ENCODE peak calls at places on chromosomes 5 and 9, in ten cellular contexts. M is heart left ventricle, K is esophagus squamous epithelium, C is IMR-90, L is H1, R is Peyer's patch, N is sigmoid colon, Q is ovary, S is HCT116, Y is right lobe of liver. J is an unnamed sample.

GRCh38 chr5:169648725-169649124 is 11.7 kb downstream of the DOCK2 start:
- DNase-seq in S (no peak), M (peak; percentile 60), Y (no peak), Q (no peak), L (no peak), C (peak; percentile 48), K (no peak), R (no peak), N (no peak), J (no peak)

GRCh38 chr5:174356536-174356935 is 311.0 kb downstream of the NSG2 start:
- DNase-seq in S (no peak), Q (no peak), M (no peak), C (no peak), K (no peak), N (no peak), Y (no peak), L (no peak), R (no peak), J (no peak)

GRCh38 chr5:129459485-129460120 is 495 bp upstream of the ADAMTS19 start:
- DNase-seq in C (peak; percentile 4), N (no peak), K (no peak), M (peak; percentile 58), Q (peak; percentile 10), L (peak; percentile 78), S (no peak), Y (peak; percentile 41), R (no peak), J (no peak)

GRCh38 chr5:82855893-82856292 is 221.3 kb downstream of the TMEM167A start:
- DNase-seq in Y (no peak), R (no peak), K (no peak), Q (no peak), C (no peak), L (no peak), M (no peak), N (no peak), S (no peak), J (no peak)

GRCh38 chr9:109408759-109409462 is 88.1 kb upstream of the EPB41L4B start:
- DNase-seq in M (no peak), Q (no peak), Y (no peak), S (no peak), L (no peak), K (no peak), N (no peak), C (peak; percentile 42), R (no peak), J (no peak)

GRCh38 chr9:129823163-129823933 is 588 bp downstream of the TOR1A start:
- DNase-seq in M (no peak), K (no peak), S (no peak), C (peak; percentile 27), L (peak; percentile 55), Y (peak; percentile 41), N (no peak), Q (no peak), R (no peak), J (peak; percentile 70)

GRCh38 chr9:89273528-89274279 is 37.3 kb upstream of the CKS2 start:
- DNase-seq in Y (no peak), Q (no peak), L (no peak), K (no peak), N (no peak), S (no peak), C (no peak), R (no peak), M (no peak), J (no peak)

GRCh38 chr9:77018058-77019009 is 1.1 kb upstream of the FOXB2 start:
- DNase-seq in M (no peak), L (no peak), K (no peak), Q (no peak), S (no peak), R (no peak), C (no peak), Y (no peak), N (no peak), J (no peak)

GRCh38 chr5:168790037-168790635 is 211.0 kb upstream of the PANK3 start:
- DNase-seq in Y (no peak), M (no peak), L (no peak), S (no peak), Q (no peak), N (no peak), R (no peak), K (no peak), C (no peak), J (no peak)

GRCh38 chr5:8829322-8830029 is 716.4 kb downstream of the SEMA5A start:
- DNase-seq in S (no peak), L (no peak), R (no peak), N (no peak), K (no peak), M (no peak), Q (no peak), C (peak; percentile 100), Y (no peak), J (no peak)

GRCh38 chr5:42989198-42989597 is 50.9 kb downstream of the ANXA2R start:
- DNase-seq in Y (no peak), Q (no peak), C (no peak), M (no peak), K (no peak), L (no peak), R (no peak), N (no peak), S (no peak), J (no peak)

GRCh38 chr5:9302228-9302627 is 243.6 kb downstream of the SEMA5A start:
- DNase-seq in Q (no peak), L (no peak), M (no peak), S (no peak), R (no peak), N (no peak), Y (no peak), K (no peak), C (peak; percentile 86), J (no peak)

GRCh38 chr5:98938459-98938858 is 9.7 kb upstream of the CHD1 start:
- DNase-seq in S (no peak), Y (no peak), L (no peak), N (no peak), M (no peak), K (no peak), Q (no peak), R (no peak), C (peak; percentile 41), J (no peak)
- H3K4me1 ChIP-seq in S (no peaks in the 10 kb centered on the region), Y (peaks cover 1% of the 10 kb centered on the region), L (peaks cover 7% of the 10 kb centered on the region), N (no peaks in the 10 kb centered on the region), M (peaks cover 58% of the 10 kb centered on the region), K (no peaks in the 10 kb centered on the region), Q (peaks cover 3% of the 10 kb centered on the region), R (no peaks in the 10 kb centered on the region), C (peaks cover 4% of the 10 kb centered on the region), J (peaks cover 31% of the 10 kb centered on the region)

GRCh38 chr5:6711409-6712135 is 1.7 kb upstream of the TENT4A start:
- DNase-seq in K (no peak), C (no peak), Y (no peak), S (no peak), L (no peak), M (no peak), N (no peak), R (no peak), Q (no peak), J (no peak)

GRCh38 chr5:6708814-6709213 is 4.4 kb upstream of the TENT4A start:
- DNase-seq in K (no peak), Y (no peak), L (no peak), R (no peak), C (no peak), S (no peak), M (peak; percentile 73), N (no peak), Q (no peak), J (no peak)

GRCh38 chr5:6712136-6712581 is 1.1 kb upstream of the TENT4A start:
- DNase-seq in Q (peak; percentile 29), L (peak; percentile 71), N (peak; percentile 80), Y (peak; percentile 55), M (peak; percentile 58), S (no peak), R (peak; percentile 78), C (peak; percentile 73), K (peak; percentile 29), J (no peak)

GRCh38 chr5:6710551-6711318 is 2.5 kb upstream of the TENT4A start:
- DNase-seq in Q (no peak), K (no peak), C (no peak), M (no peak), R (no peak), L (no peak), N (no peak), S (no peak), Y (no peak), J (no peak)

DNA sequence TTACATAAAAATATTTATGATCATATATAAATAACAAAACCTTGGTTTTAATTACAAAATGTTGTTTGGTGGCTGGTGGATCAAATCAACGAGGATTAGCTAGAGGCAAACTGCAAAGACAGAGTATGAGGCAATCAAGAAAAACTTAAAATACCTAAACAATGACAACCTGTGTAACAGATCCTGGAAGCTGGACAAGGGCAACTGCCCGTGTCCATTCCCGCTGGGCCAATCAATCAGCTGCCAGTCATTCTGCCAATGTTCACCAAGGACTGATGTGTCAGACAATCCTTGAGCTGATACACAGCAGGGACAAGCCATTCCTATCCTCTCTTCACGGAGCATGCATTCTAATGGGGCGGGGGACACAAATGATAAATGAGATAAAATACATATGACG is 3.2 kb upstream of the TENT4A start:
- DNase-seq in M (no peak), Q (no peak), S (no peak), K (no peak), N (no peak), C (no peak), R (no peak), L (no peak), Y (peak; percentile 57), J (no peak)
- H3K27ac ChIP-seq in M (no peak overlapping the region), Q (no peak overlapping the region), S (no peak overlapping the region), K (no peak overlapping the region), N (no peak overlapping the region), C (no peak overlapping the region), R (no peak overlapping the region), L (no peak overlapping the region), Y (peak overlapping the region; percentile 5), J (no peak overlapping the region)

GRCh38 chr9:136267261-136268111 is 21.9 kb upstream of the QSOX2 start:
- DNase-seq in Q (peak; percentile 80), R (peak; percentile 91), M (peak; percentile 86), Y (peak; percentile 88), N (peak; percentile 92), K (peak; percentile 26), C (peak; percentile 78), L (peak; percentile 90), S (peak; percentile 56), J (no peak)
- TF ChIP-seq POLR2A in Q (no peak), R (peak; percentile 22), M (no peak), Y (no peak), N (no peak), K (no peak), C (no peak), L (peak; percentile 74), S (peak; percentile 81), J (no peak)

DNA sequence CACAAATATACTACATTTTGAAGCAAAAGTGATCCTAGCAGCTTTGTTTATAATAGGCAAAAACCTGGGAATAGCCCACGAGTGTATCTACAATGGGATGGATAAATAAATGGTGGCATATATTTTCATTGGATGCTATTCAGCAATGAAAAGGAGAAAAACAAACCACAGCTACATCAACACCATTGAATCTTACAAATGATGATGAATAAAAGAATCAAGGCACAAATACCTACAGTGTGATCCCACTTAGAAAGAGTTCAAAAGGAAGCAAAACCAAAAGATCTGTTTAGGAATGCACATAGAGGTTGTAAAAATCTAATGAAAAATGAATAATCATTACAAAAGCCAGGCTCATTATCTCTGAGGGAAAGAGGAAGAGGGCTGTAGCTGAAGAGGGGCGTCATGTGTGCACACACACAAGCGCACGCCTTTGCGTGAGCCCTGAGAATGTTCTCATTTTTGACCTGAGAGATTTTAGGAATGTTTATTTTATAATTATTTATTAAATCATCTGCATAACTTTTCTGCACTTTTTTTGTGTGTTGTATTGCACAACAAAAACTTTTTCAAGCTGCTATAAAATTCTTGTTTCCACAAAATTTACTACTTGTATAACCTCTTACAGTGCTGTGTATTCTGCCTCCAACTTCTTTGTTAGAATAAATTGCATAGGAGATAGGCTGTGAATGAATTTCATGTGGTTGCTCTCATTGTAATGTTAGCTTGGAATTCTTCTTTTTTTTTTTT is 5.9 kb upstream of the RHOBTB3 start:
- DNase-seq in L (no peak), C (no peak), M (no peak), Y (no peak), Q (no peak), N (no peak), K (no peak), S (no peak), R (no peak), J (no peak)
- H3K4me1 ChIP-seq in L (peaks cover 10% of the 10 kb centered on the region), C (peaks cover 23% of the 10 kb centered on the region), M (peaks cover 50% of the 10 kb centered on the region), Y (peaks cover 6% of the 10 kb centered on the region), Q (peaks cover 20% of the 10 kb centered on the region), N (no peaks in the 10 kb centered on the region), K (peaks cover 12% of the 10 kb centered on the region), S (peaks cover 45% of the 10 kb centered on the region), R (no peaks in the 10 kb centered on the region), J (peaks cover 33% of the 10 kb centered on the region)